ENCODE peak calls at places on chromosomes 6 and 20, in seven cellular contexts. P is H9, H is H1, F is mesendoderm, E is IMR-90, X is neuronal stem cell, J is mesenchymal stem cell. C is an unnamed sample.

GRCh38 chr6:13522639-13523038 is 35.2 kb upstream of the GFOD1 start:
- DNase-seq in E (no peak), H (no peak), F (no peak), X (no peak), J (peak), P (no peak), C (peak)

GRCh38 chr6:56771929-56772607 is 129.4 kb upstream of the DST start:
- DNase-seq in P (no peak), F (no peak), X (no peak), E (no peak), H (no peak), J (no peak), C (no peak)

GRCh38 chr6:99013145-99013544 is 65.4 kb upstream of the FBXL4 start:
- DNase-seq in J (peak), F (peak), E (peak), P (no peak), X (no peak), H (no peak), C (peak)

GRCh38 chr20:52190437-52191131 is 995 bp downstream of the ZFP64 start:
- DNase-seq in E (peak), J (peak), F (peak), P (peak), X (no peak), H (no peak), C (no peak)

GRCh38 chr20:45157977-45158376 is 16.7 kb upstream of the PI3 start:
- DNase-seq in X (no peak), H (no peak), P (no peak), J (peak), F (no peak), E (peak), C (no peak)

GRCh38 chr6:125253881-125254280 is 47.9 kb downstream of the HDDC2 start:
- DNase-seq in X (no peak), F (no peak), P (no peak), H (no peak), E (no peak), J (no peak), C (no peak)

GRCh38 chr6:108565893-108566292 is 5.2 kb downstream of the FOXO3 start:
- DNase-seq in F (no peak), P (no peak), X (no peak), J (peak), H (no peak), E (peak), C (peak)

GRCh38 chr6:17485946-17486345 is 92.6 kb downstream of the CAP2 start:
- DNase-seq in H (no peak), J (no peak), F (no peak), X (no peak), E (no peak), P (no peak), C (no peak)

GRCh38 chr20:13174402-13174801 is 46.7 kb upstream of the ISM1 start:
- DNase-seq in X (no peak), J (no peak), H (no peak), P (no peak), E (no peak), F (no peak), C (peak)

GRCh38 chr6:34359438-34360158 is 32.9 kb downstream of the NUDT3 start:
- DNase-seq in H (no peak), E (peak), F (no peak), J (peak), P (no peak), X (no peak), C (peak)

GRCh38 chr20:36802326-36803223 is 29.0 kb upstream of the DSN1 start:
- DNase-seq in P (no peak), H (no peak), J (peak), X (no peak), F (no peak), E (peak), C (peak)

GRCh38 chr20:36804425-36804824 is 30.9 kb upstream of the DSN1 start:
- DNase-seq in H (no peak), F (no peak), P (no peak), E (no peak), X (no peak), J (no peak), C (no peak)

GRCh38 chr20:36808317-36809257 is 35.0 kb upstream of the DSN1 start:
- DNase-seq in F (peak), E (peak), J (peak), P (peak), X (peak), H (peak), C (peak)

GRCh38 chr20:36805396-36805795 is 31.8 kb upstream of the DSN1 start:
- DNase-seq in F (no peak), E (no peak), J (no peak), X (no peak), P (no peak), H (no peak), C (no peak)

DNA sequence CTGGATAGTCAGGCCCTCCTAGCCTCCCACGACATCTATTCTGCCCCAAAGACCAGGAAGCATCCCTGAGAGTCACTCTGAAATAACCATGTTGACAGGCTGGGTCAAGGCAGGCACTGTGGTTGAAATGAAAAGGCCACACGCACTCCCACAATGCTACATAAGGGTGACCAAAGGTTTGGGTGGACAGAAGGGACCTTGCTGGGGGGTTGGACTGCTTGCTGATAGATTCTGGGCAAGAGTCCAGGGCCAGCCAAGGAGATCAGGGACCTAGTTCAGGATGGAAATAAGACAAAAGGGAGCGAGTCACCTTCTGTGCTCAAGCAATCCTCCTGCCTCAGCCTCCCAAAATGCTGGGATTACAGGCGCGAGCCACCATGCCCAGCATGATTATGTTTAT is 32.5 kb upstream of the DSN1 start:
- DNase-seq in H (no peak), E (no peak), J (no peak), F (no peak), P (no peak), X (no peak), C (no peak)
- H3K18ac ChIP-seq in H (no peak), E (no peak), J (no peak), F (no peak), P (no peak), X (no peak), C (no peak)

DNA sequence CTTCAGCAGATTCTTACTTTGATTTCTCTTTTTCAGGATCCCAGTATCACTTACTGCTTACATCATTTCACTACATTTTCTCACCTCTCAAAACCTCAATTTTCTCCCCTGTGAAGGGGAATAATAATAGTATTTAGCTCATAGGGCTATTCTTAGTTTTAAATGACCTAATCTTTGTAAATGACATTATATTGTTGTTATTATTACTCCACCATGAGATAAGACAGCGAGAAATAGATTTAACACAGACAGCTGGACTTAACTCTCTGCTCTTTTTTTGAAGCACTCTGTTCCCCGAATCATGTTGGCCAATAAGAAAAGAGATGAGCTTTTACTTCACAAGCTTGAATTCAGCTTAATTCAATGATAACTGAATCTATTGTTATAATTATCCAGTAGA is 108.5 kb upstream of the QKI start:
- DNase-seq in E (no peak), J (no peak), F (no peak), P (no peak), H (no peak), X (no peak), C (no peak)
- H3K9ac ChIP-seq in E (no peak), J (no peak), F (no peak), P (no peak), H (no peak), X (no peak), C (no peak)

DNA sequence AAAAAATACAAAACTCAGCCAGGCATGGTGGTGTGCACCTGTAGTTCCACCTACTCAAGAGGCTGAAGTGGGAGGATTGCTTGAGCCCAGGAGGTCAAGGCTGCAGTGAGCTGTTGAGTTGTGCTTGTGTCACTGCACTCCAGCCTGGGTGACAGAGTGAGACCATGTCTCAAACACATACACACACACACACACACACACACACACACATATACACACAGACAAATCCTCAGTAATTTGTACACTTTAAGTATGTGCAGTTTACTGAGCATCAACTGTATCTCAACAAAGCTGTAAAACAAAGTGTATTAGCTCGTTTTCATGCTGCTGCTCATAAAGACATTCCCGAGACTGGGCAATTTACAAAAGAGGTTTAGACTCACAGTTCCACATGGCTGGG is 7.3 kb downstream of the TFB1M start:
- DNase-seq in E (no peak), J (no peak), H (no peak), P (no peak), F (no peak), X (no peak), C (no peak)
- H3K18ac ChIP-seq in E (no peak), J (no peak), H (no peak), P (no peak), F (no peak), X (no peak), C (no peak)

GRCh38 chr20:63471002-63471718 is 1.3 kb downstream of the KCNQ2 start:
- DNase-seq in X (no peak), E (no peak), J (no peak), F (peak), P (no peak), H (no peak), C (no peak)
- H3K9ac ChIP-seq in X (peak), E (no peak), J (no peak), F (peak), P (no peak), H (peak), C (no peak)

GRCh38 chr6:105357147-105357546 is 45.7 kb downstream of the PREP start:
- DNase-seq in X (no peak), J (no peak), P (no peak), E (no peak), F (no peak), H (no peak), C (no peak)
- H3K18ac ChIP-seq in X (no peak), J (no peak), P (no peak), E (no peak), F (no peak), H (no peak), C (no peak)

GRCh38 chr20:50138479-50139393 is 14.8 kb downstream of the PEDS1 start:
- DNase-seq in E (no peak), J (no peak), F (no peak), H (no peak), P (peak), X (no peak), C (no peak)

GRCh38 chr20:50138120-50138478 is 15.4 kb downstream of the PEDS1 start:
- DNase-seq in P (no peak), H (no peak), J (no peak), E (no peak), X (no peak), F (no peak), C (no peak)

GRCh38 chr20:50141811-50142561 is 11.5 kb downstream of the PEDS1 start:
- DNase-seq in X (no peak), P (no peak), J (no peak), F (no peak), E (no peak), H (no peak), C (no peak)

GRCh38 chr20:50141018-50141675 is 12.4 kb downstream of the PEDS1 start:
- DNase-seq in P (no peak), E (no peak), J (no peak), F (no peak), X (no peak), H (no peak), C (no peak)

GRCh38 chr20:50140339-50140859 is 13.1 kb downstream of the PEDS1 start:
- DNase-seq in F (no peak), E (no peak), X (no peak), J (no peak), P (no peak), H (no peak), C (no peak)
- H3K9ac ChIP-seq in F (no peak), E (no peak), X (no peak), J (no peak), P (no peak), H (no peak), C (no peak)

GRCh38 chr6:14766595-14766994 is 479.3 kb upstream of the JARID2 start:
- DNase-seq in X (no peak), F (no peak), P (no peak), E (no peak), H (no peak), J (no peak), C (no peak)
- H3K18ac ChIP-seq in X (no peak), F (no peak), P (no peak), E (no peak), H (no peak), J (no peak), C (no peak)

GRCh38 chr20:23133560-23133998 is 47.5 kb upstream of the CD93 start:
- DNase-seq in F (peak), P (no peak), E (no peak), X (no peak), H (no peak), J (no peak), C (no peak)
- H3K9ac ChIP-seq in F (no peak), P (no peak), E (no peak), X (no peak), H (no peak), J (no peak), C (no peak)